ENCODE peak calls at places on chromosome 18, in four cellular contexts. One of them, this sample, is unnamed. For H3K4me1, the result is how much of the 10 kb centered on the place peaks cover.

GRCh38 chr18:26477828-26478466 is 70.4 kb downstream of the KCTD1 start:
- DNase-seq in mesenchymal stem cell: no peak
- DNase-seq in trophoblast cell: no peak
- DNase-seq in H9: no peak
- DNase-seq in this sample: no peak

GRCh38 chr18:11661430-11661829 is 27.6 kb upstream of the GNAL start:
- DNase-seq in mesenchymal stem cell: no peak
- DNase-seq in trophoblast cell: no peak
- DNase-seq in H9: no peak
- DNase-seq in this sample: no peak

GRCh38 chr18:37539236-37539635 is 26.4 kb downstream of the CELF4 start:
- DNase-seq in H9: no peak
- DNase-seq in mesenchymal stem cell: no peak
- DNase-seq in trophoblast cell: no peak
- DNase-seq in this sample: no peak

GRCh38 chr18:71252351-71252862 is 963.6 kb downstream of the SOCS6 start:
- DNase-seq in trophoblast cell: no peak
- DNase-seq in H9: no peak
- DNase-seq in mesenchymal stem cell: no peak
- DNase-seq in this sample: no peak

GRCh38 chr18:3402962-3403585 is 46.9 kb upstream of the TGIF1 start:
- DNase-seq in H9: no peak
- DNase-seq in mesenchymal stem cell: peak
- DNase-seq in trophoblast cell: no peak
- DNase-seq in this sample: no peak

GRCh38 chr18:72091369-72091768 is 452.8 kb downstream of the CBLN2 start:
- DNase-seq in H9: peak
- DNase-seq in trophoblast cell: no peak
- DNase-seq in mesenchymal stem cell: no peak
- DNase-seq in this sample: no peak

GRCh38 chr18:3283908-3284307 is 22.0 kb downstream of the MYL12B start:
- DNase-seq in H9: no peak
- DNase-seq in mesenchymal stem cell: no peak
- DNase-seq in trophoblast cell: no peak
- DNase-seq in this sample: no peak

GRCh38 chr18:12886498-12887126 is 2.6 kb upstream of the PTPN2 start:
- DNase-seq in H9: peak
- DNase-seq in trophoblast cell: no peak
- DNase-seq in mesenchymal stem cell: no peak
- DNase-seq in this sample: no peak

GRCh38 chr18:67628674-67629073 is 112.2 kb upstream of the DSEL start:
- DNase-seq in trophoblast cell: peak
- DNase-seq in mesenchymal stem cell: no peak
- DNase-seq in H9: no peak
- DNase-seq in this sample: no peak

GRCh38 chr18:2914844-2915243 is 68.0 kb downstream of the EMILIN2 start:
- DNase-seq in H9: no peak
- DNase-seq in mesenchymal stem cell: no peak
- DNase-seq in trophoblast cell: no peak
- DNase-seq in this sample: no peak

GRCh38 chr18:32138332-32138731 is 46.7 kb downstream of the RNF138 start:
- DNase-seq in trophoblast cell: no peak
- DNase-seq in mesenchymal stem cell: no peak
- DNase-seq in H9: no peak
- DNase-seq in this sample: no peak

GRCh38 chr18:36499938-36500337 is 202.4 kb downstream of the FHOD3 start:
- DNase-seq in H9: no peak
- DNase-seq in trophoblast cell: no peak
- DNase-seq in mesenchymal stem cell: no peak
- DNase-seq in this sample: no peak

GRCh38 chr18:48129621-48130082 is 199.2 kb upstream of the SMAD2 start:
- DNase-seq in trophoblast cell: no peak
- DNase-seq in mesenchymal stem cell: no peak
- DNase-seq in H9: peak
- DNase-seq in this sample: no peak

GRCh38 chr18:54983041-54983686 is 23.9 kb upstream of the CCDC68 start:
- DNase-seq in H9: no peak
- DNase-seq in mesenchymal stem cell: peak
- DNase-seq in trophoblast cell: peak
- DNase-seq in this sample: peak

GRCh38 chr18:58315041-58315440 is 271.0 kb downstream of the NEDD4L start:
- DNase-seq in H9: no peak
- DNase-seq in trophoblast cell: no peak
- DNase-seq in mesenchymal stem cell: peak
- DNase-seq in this sample: no peak

GRCh38 chr18:58316943-58317342 is 272.9 kb downstream of the NEDD4L start:
- DNase-seq in H9: no peak
- DNase-seq in trophoblast cell: no peak
- DNase-seq in mesenchymal stem cell: peak
- DNase-seq in this sample: no peak

GRCh38 chr18:58314284-58314683 is 270.3 kb downstream of the NEDD4L start:
- DNase-seq in H9: no peak
- DNase-seq in trophoblast cell: peak
- DNase-seq in mesenchymal stem cell: peak
- DNase-seq in this sample: no peak

GRCh38 chr18:58316400-58316942 is 272.4 kb downstream of the NEDD4L start:
- DNase-seq in trophoblast cell: no peak
- DNase-seq in mesenchymal stem cell: no peak
- DNase-seq in H9: no peak
- DNase-seq in this sample: no peak

GRCh38 chr18:58315739-58316215 is 271.8 kb downstream of the NEDD4L start:
- DNase-seq in H9: no peak
- DNase-seq in trophoblast cell: no peak
- DNase-seq in mesenchymal stem cell: no peak
- DNase-seq in this sample: no peak
- H3K4me1 ChIP-seq in H9: under half
- H3K4me1 ChIP-seq in trophoblast cell: under half
- H3K4me1 ChIP-seq in mesenchymal stem cell: under half
- H3K4me1 ChIP-seq in this sample: under half

GRCh38 chr18:24232814-24233213 is 94.0 kb downstream of the CABYR start:
- DNase-seq in mesenchymal stem cell: no peak
- DNase-seq in H9: no peak
- DNase-seq in trophoblast cell: no peak
- DNase-seq in this sample: no peak

GRCh38 chr18:24230766-24231165 is 91.9 kb downstream of the CABYR start:
- DNase-seq in trophoblast cell: no peak
- DNase-seq in H9: no peak
- DNase-seq in mesenchymal stem cell: no peak
- DNase-seq in this sample: no peak

GRCh38 chr18:24231773-24232735 is 93.2 kb downstream of the CABYR start:
- DNase-seq in trophoblast cell: no peak
- DNase-seq in H9: no peak
- DNase-seq in mesenchymal stem cell: no peak
- DNase-seq in this sample: no peak

GRCh38 chr18:24227976-24228660 is 89.3 kb downstream of the CABYR start:
- DNase-seq in mesenchymal stem cell: peak
- DNase-seq in trophoblast cell: no peak
- DNase-seq in H9: no peak
- DNase-seq in this sample: no peak

DNA sequence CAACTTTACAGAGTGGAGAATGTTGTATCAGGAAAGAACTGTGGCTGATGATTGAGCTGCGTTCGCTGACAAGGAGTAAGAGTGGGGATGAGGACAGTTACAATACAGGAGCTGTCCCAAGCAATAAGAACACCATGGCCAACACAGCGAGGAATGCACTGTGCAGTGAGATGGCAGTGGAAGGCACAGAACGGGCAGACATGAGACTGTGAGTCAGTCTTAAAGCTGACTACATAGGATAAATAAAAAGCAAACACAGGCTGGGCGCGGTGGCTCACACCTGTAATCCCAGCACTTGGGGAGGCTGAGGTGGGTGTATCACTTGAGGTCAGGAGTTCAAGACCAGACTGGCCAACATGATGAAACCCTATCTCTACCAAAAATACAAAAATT is 89.8 kb downstream of the CABYR start:
- DNase-seq in H9: no peak
- DNase-seq in mesenchymal stem cell: no peak
- DNase-seq in trophoblast cell: no peak
- DNase-seq in this sample: no peak
- H2BK12ac ChIP-seq in H9: no peak
- H2BK12ac ChIP-seq in mesenchymal stem cell: no peak
- H2BK12ac ChIP-seq in trophoblast cell: no peak
- H2BK12ac ChIP-seq in this sample: no peak

DNA sequence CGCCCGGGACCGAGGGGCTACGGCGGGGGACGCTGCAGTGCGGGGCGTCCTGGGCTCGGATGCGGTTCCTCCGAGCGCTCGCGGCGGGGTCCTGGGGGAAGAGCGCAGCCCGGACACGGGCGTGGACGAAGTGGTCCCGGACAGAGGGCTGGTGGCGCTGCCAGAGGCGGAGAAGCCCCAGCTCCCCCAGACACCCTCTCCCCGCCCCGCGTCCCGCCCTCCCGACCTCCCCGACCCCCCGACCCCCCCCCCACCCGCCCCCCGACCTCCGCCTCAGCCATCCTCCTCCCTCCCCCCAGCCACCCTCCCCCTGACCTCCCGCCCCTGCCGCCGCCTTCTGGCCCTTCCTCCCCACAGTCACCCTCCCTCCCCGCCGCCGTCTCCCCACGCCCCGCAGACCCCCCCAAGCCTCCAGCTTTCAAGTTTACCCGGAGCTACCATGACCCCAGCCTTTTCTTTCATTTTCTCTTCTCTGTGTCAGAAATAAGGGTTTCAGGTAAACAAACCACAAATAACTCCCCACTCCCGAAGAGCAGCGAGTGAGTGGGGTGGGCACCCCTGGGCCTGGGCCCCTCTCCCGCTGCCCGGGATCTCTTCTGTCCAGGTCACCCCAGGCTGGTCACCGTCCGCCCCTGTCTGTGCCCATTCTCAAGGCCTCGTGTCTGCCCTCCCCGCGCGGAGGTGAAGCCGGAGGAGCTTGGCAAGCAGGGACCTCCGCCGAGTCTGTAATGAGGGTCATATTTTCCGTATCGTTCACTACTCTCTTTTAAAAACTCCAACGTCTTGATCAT is 5.1 kb downstream of the NFATC1 start:
- DNase-seq in H9: no peak
- DNase-seq in trophoblast cell: no peak
- DNase-seq in mesenchymal stem cell: no peak
- DNase-seq in this sample: no peak
- H3K4me1 ChIP-seq in H9: under half
- H3K4me1 ChIP-seq in trophoblast cell: under half
- H3K4me1 ChIP-seq in mesenchymal stem cell: under half
- H3K4me1 ChIP-seq in this sample: under half

DNA sequence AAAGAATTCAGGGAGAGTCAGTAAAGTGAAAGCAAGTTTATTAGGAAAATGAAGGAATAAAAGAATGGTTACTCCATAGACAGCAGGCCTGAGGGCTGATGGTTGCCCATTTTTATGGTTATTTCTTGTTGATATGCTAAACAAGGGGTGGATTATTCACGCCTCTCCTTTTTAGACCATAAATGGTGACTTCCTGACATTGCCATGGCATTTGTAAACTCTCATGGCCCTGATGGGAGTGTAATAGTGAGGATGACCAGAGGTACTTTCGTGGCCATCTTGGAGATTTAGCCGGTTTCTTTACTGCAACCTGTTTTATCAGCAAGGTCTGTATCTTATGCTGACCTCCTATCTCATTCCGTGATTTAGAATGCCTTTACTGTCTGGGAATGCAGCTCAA is 166.8 kb downstream of the PMAIP1 start:
- DNase-seq in H9: no peak
- DNase-seq in trophoblast cell: no peak
- DNase-seq in mesenchymal stem cell: no peak
- DNase-seq in this sample: no peak
- H2BK12ac ChIP-seq in H9: no peak
- H2BK12ac ChIP-seq in trophoblast cell: no peak
- H2BK12ac ChIP-seq in mesenchymal stem cell: no peak
- H2BK12ac ChIP-seq in this sample: no peak

GRCh38 chr18:79421275-79421857 is 25.6 kb downstream of the NFATC1 start:
- DNase-seq in trophoblast cell: no peak
- DNase-seq in mesenchymal stem cell: no peak
- DNase-seq in H9: no peak
- DNase-seq in this sample: no peak

GRCh38 chr18:79424008-79424565 is 28.4 kb downstream of the NFATC1 start:
- DNase-seq in trophoblast cell: no peak
- DNase-seq in mesenchymal stem cell: no peak
- DNase-seq in H9: no peak
- DNase-seq in this sample: no peak

GRCh38 chr18:79423211-79424007 is 27.7 kb downstream of the NFATC1 start:
- DNase-seq in H9: no peak
- DNase-seq in mesenchymal stem cell: no peak
- DNase-seq in trophoblast cell: no peak
- DNase-seq in this sample: no peak

GRCh38 chr18:79422022-79422782 is 26.5 kb downstream of the NFATC1 start:
- DNase-seq in mesenchymal stem cell: no peak
- DNase-seq in trophoblast cell: no peak
- DNase-seq in H9: no peak
- DNase-seq in this sample: no peak

DNA sequence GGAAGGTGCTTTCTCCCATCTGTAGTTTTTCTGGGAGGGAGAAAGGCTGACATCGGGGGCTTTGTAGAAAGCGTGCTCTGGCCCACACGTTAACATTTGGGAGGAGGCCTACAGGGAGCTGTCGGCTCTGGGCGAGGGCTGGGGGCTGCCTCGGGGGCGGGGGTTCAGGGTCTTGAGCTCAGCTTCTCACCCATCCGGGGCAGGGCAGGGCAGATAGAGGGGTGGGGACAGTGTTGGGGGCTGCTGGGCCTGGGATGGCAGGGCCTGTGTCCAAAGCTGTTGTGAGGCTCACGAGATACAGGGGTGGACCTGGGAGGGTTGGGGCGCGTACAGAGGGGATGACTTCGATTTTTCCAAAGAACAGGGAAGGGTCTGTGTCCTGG is 27.0 kb downstream of the NFATC1 start:
- DNase-seq in H9: no peak
- DNase-seq in trophoblast cell: no peak
- DNase-seq in mesenchymal stem cell: no peak
- DNase-seq in this sample: no peak
- H3K4me1 ChIP-seq in H9: under half
- H3K4me1 ChIP-seq in trophoblast cell: under half
- H3K4me1 ChIP-seq in mesenchymal stem cell: under half
- H3K4me1 ChIP-seq in this sample: under half

GRCh38 chr18:46322411-46322891 is 218.3 kb downstream of the HAUS1 start:
- DNase-seq in H9: no peak
- DNase-seq in mesenchymal stem cell: no peak
- DNase-seq in trophoblast cell: no peak
- DNase-seq in this sample: no peak

GRCh38 chr18:46321954-46322353 is 217.8 kb downstream of the HAUS1 start:
- DNase-seq in H9: peak
- DNase-seq in mesenchymal stem cell: no peak
- DNase-seq in trophoblast cell: no peak
- DNase-seq in this sample: no peak

GRCh38 chr18:46324556-46324955 is 220.4 kb downstream of the HAUS1 start:
- DNase-seq in H9: no peak
- DNase-seq in mesenchymal stem cell: peak
- DNase-seq in trophoblast cell: no peak
- DNase-seq in this sample: no peak

GRCh38 chr18:46324087-46324486 is 219.9 kb downstream of the HAUS1 start:
- DNase-seq in H9: no peak
- DNase-seq in trophoblast cell: no peak
- DNase-seq in mesenchymal stem cell: no peak
- DNase-seq in this sample: no peak

DNA sequence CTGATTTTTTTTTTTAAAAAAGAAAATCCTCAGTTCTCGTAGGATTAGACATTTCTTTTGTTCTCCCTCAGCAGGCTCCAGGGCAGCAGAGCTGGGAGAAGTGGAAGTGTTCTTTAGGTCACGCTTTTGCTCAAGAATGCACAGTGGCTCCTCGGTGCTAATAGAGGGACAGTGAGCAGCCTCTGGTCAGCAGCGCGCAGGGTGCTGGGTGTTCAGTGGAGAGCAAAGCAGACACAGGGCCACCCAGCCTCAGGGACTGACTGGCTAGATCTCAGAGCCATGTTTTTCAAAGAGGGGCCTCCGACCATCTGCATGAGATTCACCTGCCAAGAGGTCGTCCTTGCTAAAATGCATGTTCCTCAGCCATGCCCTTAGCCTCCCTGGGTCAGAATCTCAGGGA is 218.8 kb downstream of the HAUS1 start:
- DNase-seq in trophoblast cell: no peak
- DNase-seq in mesenchymal stem cell: no peak
- DNase-seq in H9: no peak
- DNase-seq in this sample: no peak
- H2BK12ac ChIP-seq in trophoblast cell: no peak
- H2BK12ac ChIP-seq in mesenchymal stem cell: no peak
- H2BK12ac ChIP-seq in H9: no peak
- H2BK12ac ChIP-seq in this sample: no peak